ENCODE peak calls at places on chromosome 20, in ten cellular contexts. K is upper lobe of left lung, N is H1, G is esophagus muscularis mucosa, A is ovary, H is A549, Z is tibial nerve, Q is GM12878, Y is stomach, O is sigmoid colon. P is an unnamed sample. For H3K4me1, the result is how much of the 10 kb centered on the place peaks cover.

GRCh38 chr20:40513010-40513409 is 176.0 kb downstream of the MAFB start:
- DNase-seq in N (no peak), H (no peak), O (no peak), Z (no peak), Y (no peak), Q (no peak), A (no peak), K (no peak), G (no peak), P (no peak)

GRCh38 chr20:3887870-3888614 is 1.1 kb upstream of the PANK2 start:
- DNase-seq in N (no peak), A (peak), Z (no peak), H (no peak), K (peak), Q (no peak), G (no peak), Y (no peak), O (peak), P (peak)

GRCh38 chr20:57685134-57685851 is 24.5 kb downstream of the PMEPA1 start:
- DNase-seq in H (no peak), A (no peak), Q (no peak), O (no peak), N (no peak), K (no peak), G (no peak), Z (no peak), Y (no peak), P (no peak)

GRCh38 chr20:23995905-23996666 is 7.5 kb upstream of the GGTLC1 start:
- DNase-seq in H (no peak), O (no peak), G (no peak), Y (peak), Q (no peak), K (peak), N (no peak), Z (peak), A (peak), P (peak)

GRCh38 chr20:22070546-22070945 is 365.1 kb downstream of the PAX1 start:
- DNase-seq in K (no peak), Y (no peak), A (no peak), N (no peak), Z (no peak), Q (no peak), O (no peak), H (no peak), G (no peak), P (peak)

GRCh38 chr20:14049111-14049510 is 53.8 kb downstream of the MACROD2 start:
- DNase-seq in Q (no peak), H (no peak), A (no peak), O (no peak), Z (no peak), G (no peak), K (no peak), N (no peak), Y (no peak), P (no peak)

GRCh38 chr20:41408131-41408789 is 41.6 kb upstream of the EMILIN3 start:
- DNase-seq in G (no peak), N (no peak), Y (no peak), A (no peak), Z (no peak), K (no peak), Q (peak), H (no peak), O (no peak), P (peak)

GRCh38 chr20:41956316-41957050 is 338.3 kb upstream of the CHD6 start:
- DNase-seq in Q (no peak), K (no peak), Y (no peak), G (no peak), H (no peak), A (no peak), N (no peak), Z (no peak), O (no peak), P (no peak)

GRCh38 chr20:36133821-36134220 is 20.7 kb upstream of the EPB41L1 start:
- DNase-seq in Y (no peak), A (no peak), Z (no peak), O (no peak), N (no peak), G (no peak), H (no peak), K (no peak), Q (no peak), P (no peak)

GRCh38 chr20:50478162-50479036 is 31.8 kb upstream of the PTPN1 start:
- DNase-seq in G (peak), K (peak), Z (no peak), O (peak), Y (peak), Q (no peak), N (peak), A (peak), H (peak), P (peak)

GRCh38 chr20:41029150-41029872 is 689 bp downstream of the TOP1 start:
- DNase-seq in N (peak), G (no peak), Z (no peak), Y (no peak), Q (no peak), A (peak), H (peak), K (no peak), O (peak), P (peak)

GRCh38 chr20:55172310-55173002 is 697.1 kb downstream of the DOK5 start:
- DNase-seq in G (no peak), H (no peak), N (no peak), O (no peak), Y (no peak), K (no peak), Z (no peak), A (no peak), Q (no peak), P (no peak)

GRCh38 chr20:23157741-23158140 is 71.6 kb upstream of the CD93 start:
- DNase-seq in O (no peak), H (no peak), G (peak), N (peak), A (no peak), Y (peak), Q (no peak), Z (no peak), K (no peak), P (no peak)

GRCh38 chr20:33569290-33570094 is 79.6 kb downstream of the CBFA2T2 start:
- DNase-seq in Z (no peak), Q (no peak), K (no peak), O (no peak), H (no peak), A (no peak), Y (no peak), G (no peak), N (no peak), P (no peak)

GRCh38 chr20:34017610-34018009 is 23.9 kb downstream of the RALY start:
- DNase-seq in Z (no peak), G (no peak), O (no peak), K (no peak), Y (no peak), H (no peak), Q (no peak), A (no peak), N (no peak), P (no peak)

GRCh38 chr20:9520096-9520495 is 5.7 kb downstream of the LAMP5 start:
- DNase-seq in O (no peak), G (peak), Z (no peak), Q (no peak), K (no peak), Y (no peak), N (no peak), A (no peak), H (no peak), P (no peak)

GRCh38 chr20:40431112-40431511 is 257.9 kb downstream of the MAFB start:
- DNase-seq in G (peak), H (no peak), A (no peak), K (no peak), Y (no peak), Z (no peak), O (no peak), Q (no peak), N (no peak), P (no peak)

GRCh38 chr20:8244637-8245036 is 112.6 kb downstream of the PLCB1 start:
- DNase-seq in Y (no peak), N (no peak), O (peak), A (no peak), Z (no peak), H (no peak), G (no peak), Q (no peak), K (peak), P (no peak)

GRCh38 chr20:288956-289692 is 1.4 kb downstream of the C20orf96 start:
- DNase-seq in N (no peak), A (no peak), Q (no peak), O (no peak), H (no peak), Y (no peak), G (no peak), Z (no peak), K (no peak), P (peak)

GRCh38 chr20:54474866-54475265 is 527 bp upstream of the DOK5 start:
- DNase-seq in Z (no peak), Y (no peak), H (no peak), N (peak), O (no peak), A (no peak), G (peak), K (no peak), Q (no peak), P (no peak)

GRCh38 chr20:22687676-22688360 is 103.4 kb upstream of the FOXA2 start:
- DNase-seq in A (no peak), Z (no peak), Y (no peak), K (no peak), Q (no peak), O (no peak), N (no peak), G (peak), H (no peak), P (no peak)

GRCh38 chr20:49273696-49274277 is 4.1 kb downstream of the ZNFX1 start:
- DNase-seq in N (no peak), Z (no peak), G (no peak), H (no peak), K (no peak), O (no peak), A (no peak), Y (no peak), Q (no peak), P (no peak)
- H3K4me1 ChIP-seq in N (under half), Z (half or more), G (half or more), H (under half), K (under half), O (under half), A (under half), Y (half or more), Q (under half), P (under half)

GRCh38 chr20:21002486-21002885 is 103.7 kb downstream of the LINC00237 start:
- DNase-seq in H (no peak), G (no peak), Q (no peak), O (no peak), N (no peak), A (no peak), Z (no peak), K (no peak), Y (no peak), P (no peak)

GRCh38 chr20:21004386-21005076 is 101.6 kb downstream of the LINC00237 start:
- DNase-seq in K (no peak), A (no peak), O (no peak), Q (no peak), N (no peak), H (no peak), G (no peak), Z (no peak), Y (no peak), P (no peak)

GRCh38 chr20:21006611-21007010 is 99.5 kb downstream of the LINC00237 start:
- DNase-seq in A (no peak), G (no peak), Q (no peak), O (no peak), H (no peak), Z (no peak), N (no peak), Y (no peak), K (no peak), P (no peak)

GRCh38 chr20:21008951-21009350 is 97.2 kb downstream of the LINC00237 start:
- DNase-seq in Q (no peak), Z (no peak), Y (no peak), K (no peak), H (no peak), N (no peak), A (no peak), G (no peak), O (no peak), P (no peak)

DNA sequence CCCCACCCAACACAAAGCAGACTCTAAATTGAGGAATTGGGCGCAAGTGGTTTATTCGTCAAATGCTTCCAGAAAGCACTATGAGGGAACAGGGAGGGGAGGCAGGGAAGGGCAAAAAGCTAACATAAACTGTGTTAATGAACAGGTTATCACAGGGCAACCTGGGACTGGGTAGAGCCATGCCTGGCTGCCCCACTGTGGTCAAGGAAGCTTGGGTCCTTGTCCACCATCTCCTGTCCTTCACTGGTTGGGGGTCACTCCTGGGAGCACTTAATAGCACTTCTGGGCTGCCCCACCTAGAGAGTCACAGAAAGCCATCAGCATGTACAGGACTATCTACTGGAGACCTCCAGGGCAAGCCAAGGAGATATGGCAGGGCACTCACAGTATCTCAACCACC is 102.3 kb downstream of the LINC00237 start:
- DNase-seq in K (no peak), A (no peak), N (no peak), Q (no peak), O (no peak), Z (no peak), H (no peak), G (no peak), Y (no peak), P (no peak)
- TF ChIP-seq EP300 in K (no peak), A (no peak), N (no peak), Q (no peak), O (no peak), Z (no peak), H (no peak), G (no peak), Y (no peak), P (no peak)

DNA sequence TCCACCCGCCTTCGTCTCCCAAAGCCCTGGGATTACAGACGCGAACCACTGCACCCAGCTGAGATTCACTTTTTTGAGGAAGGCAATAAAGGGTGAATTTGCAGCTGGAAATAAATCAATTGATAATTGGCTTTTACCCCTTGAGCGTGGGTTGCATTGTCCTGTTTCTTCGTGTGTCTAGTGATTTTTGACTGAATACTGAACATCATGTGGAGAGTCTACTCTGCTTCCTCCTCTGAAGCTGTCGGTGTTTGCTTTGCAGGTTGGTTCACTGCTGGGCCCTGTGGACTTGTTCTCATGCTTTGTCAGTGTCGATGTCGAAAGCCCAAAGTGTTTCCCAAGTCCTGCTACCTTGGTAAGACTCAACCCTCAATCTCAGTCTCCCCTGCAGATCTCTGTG is 5.8 kb upstream of the EEF1A2 start:
- DNase-seq in A (no peak), O (no peak), H (no peak), Z (no peak), G (no peak), K (no peak), N (no peak), Q (no peak), Y (no peak), P (no peak)
- H3K4me1 ChIP-seq in A (under half), O (under half), H (under half), Z (under half), G (under half), K (under half), N (under half), Q (under half), Y (under half), P (under half)

GRCh38 chr20:53079883-53080282 is 107.7 kb downstream of the TSHZ2 start:
- DNase-seq in N (no peak), H (no peak), Y (no peak), K (no peak), Z (no peak), G (no peak), Q (no peak), A (no peak), O (no peak), P (no peak)

GRCh38 chr20:53080412-53080962 is 108.3 kb downstream of the TSHZ2 start:
- DNase-seq in Z (no peak), N (no peak), K (no peak), H (no peak), Y (no peak), G (peak), O (no peak), A (no peak), Q (no peak), P (no peak)

GRCh38 chr20:53081916-53082863 is 110.0 kb downstream of the TSHZ2 start:
- DNase-seq in Q (no peak), K (no peak), Y (no peak), O (no peak), H (no peak), Z (no peak), N (no peak), G (no peak), A (no peak), P (no peak)

GRCh38 chr20:53079483-53079810 is 107.3 kb downstream of the TSHZ2 start:
- DNase-seq in O (no peak), Z (no peak), G (no peak), Y (no peak), H (no peak), K (no peak), Q (no peak), A (no peak), N (no peak), P (no peak)

GRCh38 chr20:53080969-53081871 is 109.1 kb downstream of the TSHZ2 start:
- DNase-seq in Y (peak), Z (no peak), N (no peak), A (no peak), O (no peak), G (no peak), K (peak), H (no peak), Q (no peak), P (peak)
- TF ChIP-seq EP300 in Y (no peak), Z (no peak), N (no peak), A (no peak), O (no peak), G (no peak), K (no peak), H (no peak), Q (no peak), P (no peak)

P was measured in transverse colon.